ENCODE peak calls at places on chromosomes 3 and 15, in five cellular contexts. X is heart left ventricle, P is tibial nerve, L is ovary, R is transverse colon. V is an unnamed sample. For H3K4me1, the result is how much of the 10 kb centered on the place peaks cover.

GRCh38 chr3:123791073-123791370 is 93.1 kb downstream of the MYLK start:
- DNase-seq in P (no peak), X (no peak), R (no peak), L (no peak), V (no peak)

GRCh38 chr3:142976621-142977398 is 13.3 kb upstream of the PAQR9 start:
- DNase-seq in R (peak), X (peak), L (peak), P (no peak), V (peak)

GRCh38 chr3:71011565-71012287 is 571.8 kb downstream of the FOXP1 start:
- DNase-seq in R (no peak), L (no peak), P (no peak), X (no peak), V (no peak)

GRCh38 chr3:131804565-131805133 is 230.2 kb downstream of the CPNE4 start:
- DNase-seq in L (no peak), R (no peak), X (peak), P (no peak), V (no peak)

GRCh38 chr15:85443593-85444328 is 63.4 kb downstream of the AKAP13 start:
- DNase-seq in R (no peak), P (no peak), X (peak), L (no peak), V (no peak)

GRCh38 chr3:67484085-67484484 is 170.3 kb downstream of the SUCLG2 start:
- DNase-seq in L (no peak), R (no peak), X (peak), P (no peak), V (no peak)

GRCh38 chr15:29570121-29570930 is 251.9 kb downstream of the TJP1 start:
- DNase-seq in L (no peak), R (peak), X (no peak), P (no peak), V (no peak)

GRCh38 chr15:25777047-25777446 is 86.1 kb downstream of the ATP10A start:
- DNase-seq in R (no peak), X (no peak), P (no peak), L (no peak), V (no peak)

GRCh38 chr15:63836579-63836978 is 2.8 kb upstream of the HERC1 start:
- DNase-seq in L (no peak), R (no peak), P (no peak), X (no peak), V (no peak)

GRCh38 chr3:45499529-45499928 is 95.0 kb upstream of the LIMD1 start:
- DNase-seq in X (no peak), R (no peak), P (no peak), L (no peak), V (no peak)

GRCh38 chr3:25229584-25229983 is 198.5 kb upstream of the RARB start:
- DNase-seq in L (no peak), X (no peak), P (no peak), R (no peak), V (no peak)

GRCh38 chr3:181616088-181617070 is 95.3 kb upstream of the SOX2 start:
- DNase-seq in P (no peak), R (no peak), X (no peak), L (no peak), V (no peak)

GRCh38 chr15:101051291-101052030 is 132.3 kb downstream of the LRRK1 start:
- DNase-seq in L (peak), P (no peak), X (no peak), R (no peak), V (no peak)

GRCh38 chr3:72449551-72449950 is 398.7 kb downstream of the SHQ1 start:
- DNase-seq in P (no peak), L (no peak), X (no peak), R (no peak), V (no peak)

GRCh38 chr15:80749589-80749988 is 29.6 kb upstream of the CEMIP start:
- DNase-seq in L (no peak), R (no peak), X (no peak), P (no peak), V (no peak)

GRCh38 chr3:55434789-55435188 is 52.3 kb downstream of the WNT5A start:
- DNase-seq in R (peak), L (no peak), X (no peak), P (no peak), V (no peak)

GRCh38 chr3:107263269-107264021 is 113.8 kb upstream of the CCDC54 start:
- DNase-seq in P (no peak), L (peak), R (no peak), X (no peak), V (no peak)

GRCh38 chr3:29067014-29067413 is 213.9 kb upstream of the RBMS3 start:
- DNase-seq in P (no peak), R (no peak), L (no peak), X (no peak), V (no peak)

GRCh38 chr3:19250959-19251610 is 102.8 kb downstream of the KCNH8 start:
- DNase-seq in P (no peak), R (no peak), L (no peak), X (no peak), V (no peak)

GRCh38 chr3:180362081-180362480 is 239.9 kb upstream of the TTC14 start:
- DNase-seq in X (no peak), L (no peak), P (no peak), R (no peak), V (no peak)

GRCh38 chr3:191441687-191442086 is 19.3 kb upstream of the PYDC2 start:
- DNase-seq in X (no peak), L (no peak), R (no peak), P (no peak), V (no peak)

GRCh38 chr3:191440532-191440931 is 20.4 kb upstream of the PYDC2 start:
- DNase-seq in R (no peak), P (no peak), L (no peak), X (no peak), V (no peak)

DNA sequence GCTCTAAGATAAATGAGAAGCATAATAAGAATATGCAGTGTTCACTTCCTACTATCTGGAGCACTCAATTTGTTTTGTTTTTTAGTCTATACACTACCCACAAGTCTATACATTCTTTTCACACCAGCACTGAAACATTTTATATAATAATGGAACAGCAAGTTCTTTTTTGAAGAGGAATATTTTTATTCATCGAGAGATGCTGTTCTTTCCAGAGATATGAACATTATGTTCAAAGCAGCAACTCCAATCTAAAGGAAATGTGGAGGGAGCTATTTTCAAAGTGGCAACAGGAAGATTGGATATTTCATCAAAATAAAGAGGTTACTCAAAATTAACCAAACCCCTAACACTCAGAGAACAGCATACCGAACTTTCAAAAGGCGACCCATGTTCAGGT is 16.4 kb upstream of the PYDC2 start:
- DNase-seq in X (no peak), P (no peak), R (no peak), L (no peak), V (no peak)
- H3K4me1 ChIP-seq in X (under half), P (under half), R (under half), L (under half), V (under half)

GRCh38 chr3:49719214-49719884 is at the start of gene AMIGO3:
- DNase-seq in R (peak), X (peak), P (peak), L (peak), V (peak)

GRCh38 chr3:49721861-49722781 is 1.6 kb downstream of the GMPPB start:
- DNase-seq in L (peak), X (no peak), P (peak), R (no peak), V (peak)

GRCh38 chr3:49718419-49719213 is 868 bp downstream of the AMIGO3 start:
- DNase-seq in P (no peak), R (no peak), L (no peak), X (no peak), V (peak)

GRCh38 chr3:49721165-49721860 is 1.8 kb upstream of the AMIGO3 start:
- DNase-seq in P (no peak), X (no peak), R (no peak), L (no peak), V (no peak)

GRCh38 chr3:49720383-49721164 is 1.1 kb upstream of the AMIGO3 start:
- DNase-seq in L (no peak), R (no peak), P (no peak), X (no peak), V (no peak)
- TF ChIP-seq POLR2A in L (no peak), R (no peak), P (no peak), X (no peak), V (no peak)

GRCh38 chr3:12479919-12480425 is 4.3 kb upstream of the TSEN2 start:
- DNase-seq in X (peak), R (peak), L (peak), P (no peak), V (no peak)
- H3K4me1 ChIP-seq in X (under half), R (under half), L (under half), P (under half), V (under half)

GRCh38 chr3:24013843-24014242 is 68.8 kb downstream of the NR1D2 start:
- DNase-seq in R (no peak), L (no peak), X (no peak), P (no peak), V (no peak)
- TF ChIP-seq POLR2A in R (no peak), L (no peak), X (no peak), P (no peak), V (no peak)

DNA sequence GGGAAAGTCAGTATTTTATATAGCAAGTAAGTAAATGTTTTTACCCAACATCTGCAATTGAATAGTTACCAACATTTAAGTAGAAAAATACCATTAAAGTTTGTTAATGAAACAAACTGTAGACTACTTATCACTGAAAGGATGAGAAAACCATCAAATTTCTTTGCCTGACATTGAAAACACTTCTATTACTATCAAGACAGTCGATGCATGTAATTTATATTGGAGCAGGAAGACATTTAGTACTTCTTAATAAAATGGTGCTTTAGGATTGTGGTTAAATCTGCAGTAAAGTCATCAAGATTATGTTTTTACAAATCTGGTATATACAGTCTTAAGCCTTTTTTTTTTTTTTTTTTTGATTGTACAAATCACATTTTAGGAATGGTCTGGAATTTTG is 13.9 kb upstream of the CHD2 start:
- DNase-seq in P (no peak), L (no peak), R (no peak), X (no peak), V (no peak)
- H3K4me1 ChIP-seq in P (under half), L (under half), R (under half), X (half or more), V (under half)

GRCh38 chr3:113409676-113410075 is 31.6 kb downstream of the CFAP44 start:
- DNase-seq in L (no peak), P (no peak), X (no peak), R (no peak), V (no peak)

GRCh38 chr3:113405180-113405579 is 36.1 kb downstream of the CFAP44 start:
- DNase-seq in X (no peak), P (no peak), L (no peak), R (no peak), V (no peak)

GRCh38 chr3:113404637-113405036 is 36.7 kb downstream of the CFAP44 start:
- DNase-seq in L (no peak), R (no peak), X (no peak), P (no peak), V (no peak)
- TF ChIP-seq POLR2A in L (no peak), R (no peak), X (no peak), P (no peak), V (no peak)

V was measured in gastrocnemius medialis.